ENCODE peak calls at places on chromosomes 13 and 19, in four cellular contexts. One of them, this sample, is unnamed.
A peak's percentile ranks its signal among the peaks of the same experiment; 100 is the strongest.

GRCh38 chr13:92390217-92390616 is 836.4 kb upstream of the GPC6 start:
- DNase-seq in colonic mucosa: no peak
- DNase-seq in CD8-positive, alpha-beta memory T cell: no peak
- DNase-seq in PC-3: no peak
- DNase-seq in this sample: no peak

GRCh38 chr19:29836409-29836825 is 24.6 kb downstream of the CCNE1 start:
- DNase-seq in colonic mucosa: no peak
- DNase-seq in CD8-positive, alpha-beta memory T cell: no peak
- DNase-seq in PC-3: no peak
- DNase-seq in this sample: no peak

GRCh38 chr13:51154029-51154555 is 43.0 kb upstream of the C13orf42 start:
- DNase-seq in colonic mucosa: no peak
- DNase-seq in CD8-positive, alpha-beta memory T cell: no peak
- DNase-seq in PC-3: no peak
- DNase-seq in this sample: no peak

GRCh38 chr13:113667771-113668490 is 912 bp downstream of the GRK1 start:
- DNase-seq in colonic mucosa: no peak
- DNase-seq in CD8-positive, alpha-beta memory T cell: no peak
- DNase-seq in PC-3: no peak
- DNase-seq in this sample: no peak

GRCh38 chr13:98842858-98843481 is 90.5 kb upstream of the SLC15A1 start:
- DNase-seq in colonic mucosa: peak; percentile 72
- DNase-seq in CD8-positive, alpha-beta memory T cell: peak; percentile 37
- DNase-seq in PC-3: peak; percentile 69
- DNase-seq in this sample: peak; percentile 47

GRCh38 chr19:9941646-9942045 is 5.3 kb upstream of the OLFM2 start:
- DNase-seq in colonic mucosa: no peak
- DNase-seq in CD8-positive, alpha-beta memory T cell: no peak
- DNase-seq in PC-3: no peak
- DNase-seq in this sample: no peak

GRCh38 chr19:18839465-18840287 is 7.9 kb downstream of the UPF1 start:
- DNase-seq in colonic mucosa: no peak
- DNase-seq in CD8-positive, alpha-beta memory T cell: no peak
- DNase-seq in PC-3: no peak
- DNase-seq in this sample: no peak

GRCh38 chr19:47781590-47782318 is 3.3 kb downstream of the SELENOW start:
- DNase-seq in colonic mucosa: peak; percentile 41
- DNase-seq in CD8-positive, alpha-beta memory T cell: no peak
- DNase-seq in PC-3: no peak
- DNase-seq in this sample: no peak

GRCh38 chr13:41864658-41865057 is 96.3 kb downstream of the VWA8 start:
- DNase-seq in colonic mucosa: no peak
- DNase-seq in CD8-positive, alpha-beta memory T cell: no peak
- DNase-seq in PC-3: no peak
- DNase-seq in this sample: no peak

DNA sequence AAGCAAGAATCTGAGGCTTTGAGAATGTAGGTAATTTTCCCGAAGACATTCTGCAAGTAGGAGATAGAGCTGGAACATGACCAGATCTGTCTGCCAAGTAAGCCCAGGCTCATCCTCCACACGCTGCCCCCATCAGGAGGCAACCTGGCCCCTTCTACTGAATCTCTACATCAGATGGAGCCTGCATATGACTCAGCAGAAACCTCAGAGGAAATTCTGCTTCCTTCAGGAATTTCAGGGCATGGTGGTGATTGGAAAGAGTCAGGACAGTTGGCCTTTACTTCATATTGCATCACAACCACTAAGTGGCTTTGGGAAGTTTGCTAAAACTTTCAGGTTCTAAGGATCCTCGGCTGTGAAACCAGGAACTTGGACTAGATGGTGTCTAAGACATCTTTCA is 85.2 kb downstream of the LRRC63 start:
- DNase-seq in colonic mucosa: no peak
- DNase-seq in CD8-positive, alpha-beta memory T cell: no peak
- DNase-seq in PC-3: peak; percentile 18
- DNase-seq in this sample: no peak
- H3K4me3 ChIP-seq in colonic mucosa: no peak overlapping the region
- H3K4me3 ChIP-seq in CD8-positive, alpha-beta memory T cell: peak overlapping the region; percentile 11
- H3K4me3 ChIP-seq in PC-3: no peak overlapping the region
- H3K4me3 ChIP-seq in this sample: no peak overlapping the region

GRCh38 chr13:46386426-46386995 is 541 bp downstream of the RUBCNL start:
- DNase-seq in colonic mucosa: no peak
- DNase-seq in CD8-positive, alpha-beta memory T cell: no peak
- DNase-seq in PC-3: no peak
- DNase-seq in this sample: no peak
- H3K4me1 ChIP-seq in colonic mucosa: no peaks in the 10 kb centered on the region
- H3K4me1 ChIP-seq in CD8-positive, alpha-beta memory T cell: peaks cover 15% of the 10 kb centered on the region
- H3K4me1 ChIP-seq in PC-3: no peaks in the 10 kb centered on the region
- H3K4me1 ChIP-seq in this sample: peaks cover 16% of the 10 kb centered on the region

GRCh38 chr19:45401815-45402468 is 2.9 kb downstream of the PPP1R13L start:
- DNase-seq in colonic mucosa: no peak
- DNase-seq in CD8-positive, alpha-beta memory T cell: no peak
- DNase-seq in PC-3: no peak
- DNase-seq in this sample: no peak
- H3K27ac ChIP-seq in colonic mucosa: no peak overlapping the region
- H3K27ac ChIP-seq in CD8-positive, alpha-beta memory T cell: no peak overlapping the region
- H3K27ac ChIP-seq in PC-3: no peak overlapping the region
- H3K27ac ChIP-seq in this sample: no peak overlapping the region

GRCh38 chr13:95734124-95734523 is 57.2 kb downstream of the DNAJC3 start:
- DNase-seq in colonic mucosa: no peak
- DNase-seq in CD8-positive, alpha-beta memory T cell: no peak
- DNase-seq in PC-3: no peak
- DNase-seq in this sample: no peak
- H3K4me3 ChIP-seq in colonic mucosa: no peak overlapping the region
- H3K4me3 ChIP-seq in CD8-positive, alpha-beta memory T cell: no peak overlapping the region
- H3K4me3 ChIP-seq in PC-3: no peak overlapping the region
- H3K4me3 ChIP-seq in this sample: no peak overlapping the region

GRCh38 chr19:40266912-40267600 is 18.1 kb downstream of the AKT2 start:
- DNase-seq in colonic mucosa: no peak
- DNase-seq in CD8-positive, alpha-beta memory T cell: no peak
- DNase-seq in PC-3: no peak
- DNase-seq in this sample: no peak
- H3K4me1 ChIP-seq in colonic mucosa: no peaks in the 10 kb centered on the region
- H3K4me1 ChIP-seq in CD8-positive, alpha-beta memory T cell: peaks cover 6% of the 10 kb centered on the region
- H3K4me1 ChIP-seq in PC-3: no peaks in the 10 kb centered on the region
- H3K4me1 ChIP-seq in this sample: peaks cover 4% of the 10 kb centered on the region

GRCh38 chr13:106513608-106514007 is 21.9 kb downstream of the EFNB2 start:
- DNase-seq in colonic mucosa: no peak
- DNase-seq in CD8-positive, alpha-beta memory T cell: no peak
- DNase-seq in PC-3: no peak
- DNase-seq in this sample: no peak
- H3K27ac ChIP-seq in colonic mucosa: no peak overlapping the region
- H3K27ac ChIP-seq in CD8-positive, alpha-beta memory T cell: no peak overlapping the region
- H3K27ac ChIP-seq in PC-3: no peak overlapping the region
- H3K27ac ChIP-seq in this sample: no peak overlapping the region

DNA sequence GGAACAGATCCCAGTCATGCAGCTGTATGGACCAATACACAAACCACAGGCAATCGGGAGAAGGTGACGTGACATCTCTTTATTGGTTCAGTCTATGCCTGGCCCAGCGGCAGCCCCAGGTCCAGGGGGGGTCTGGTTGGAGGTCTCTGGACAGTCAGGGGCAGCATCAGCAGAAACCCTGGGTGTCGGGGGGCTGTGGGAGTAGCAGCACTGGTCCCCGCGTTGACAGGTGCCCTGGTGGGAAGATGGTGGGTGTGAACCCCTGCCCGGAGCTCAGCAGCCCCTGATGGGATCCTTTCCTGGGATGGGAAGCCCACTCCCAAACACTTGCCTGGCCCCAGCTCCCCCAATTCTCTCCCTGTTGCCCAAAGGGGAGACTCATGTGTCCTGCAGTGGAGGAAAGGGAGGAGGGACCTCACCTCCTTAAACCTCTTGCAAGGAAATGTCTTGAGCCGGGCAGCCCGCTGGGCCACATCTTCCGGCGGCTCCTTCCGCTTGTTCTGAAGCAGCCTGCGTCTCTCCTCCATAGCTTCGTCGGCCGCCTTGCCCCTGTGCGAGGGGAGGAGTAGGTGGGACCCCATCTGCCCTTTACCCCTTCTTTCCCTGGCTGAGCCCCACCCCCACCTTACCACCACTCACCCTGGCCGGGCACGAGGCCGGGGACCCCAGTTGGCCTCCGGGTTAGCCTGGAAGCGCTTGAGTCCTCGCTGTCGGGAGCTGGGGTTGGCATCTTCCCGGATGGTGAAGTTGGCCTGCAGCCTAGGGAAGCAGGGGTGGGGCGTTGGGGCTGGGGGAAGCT is 2.4 kb upstream of the LYL1 start:
- DNase-seq in colonic mucosa: no peak
- DNase-seq in CD8-positive, alpha-beta memory T cell: no peak
- DNase-seq in PC-3: no peak
- DNase-seq in this sample: peak; percentile 56
- H3K4me3 ChIP-seq in colonic mucosa: peak overlapping the region; percentile 8
- H3K4me3 ChIP-seq in CD8-positive, alpha-beta memory T cell: peak overlapping the region; percentile 81
- H3K4me3 ChIP-seq in PC-3: peak overlapping the region; percentile 57
- H3K4me3 ChIP-seq in this sample: peak overlapping the region; percentile 65

This sample was measured in CD4-positive, alpha-beta memory T cell.